ENCODE peak calls at places on chromosomes 4 and X, in five cellular contexts. E is H1, N is K562, X is GM12878, Y is HepG2. K is an unnamed sample.

GRCh38 chrX:24498181-24498580 is 33.1 kb downstream of the PDK3 start:
- DNase-seq in E (no peak), N (no peak), X (no peak), Y (peak), K (no peak)

GRCh38 chrX:143621276-143621675 is 14.6 kb downstream of the SLITRK4 start:
- DNase-seq in E (no peak), N (no peak), X (no peak), Y (no peak), K (no peak)

GRCh38 chr4:159698336-159698735 is 595.5 kb downstream of the RAPGEF2 start:
- DNase-seq in E (no peak), N (no peak), X (no peak), Y (no peak), K (no peak)

GRCh38 chr4:77773101-77773500 is 46.1 kb downstream of the CNOT6L start:
- DNase-seq in E (no peak), N (no peak), X (no peak), Y (no peak), K (no peak)

GRCh38 chr4:158722291-158722916 is 792 bp downstream of the PPID start:
- DNase-seq in E (no peak), N (peak), X (peak), Y (peak), K (no peak)

GRCh38 chr4:41144812-41145211 is 69.5 kb downstream of the APBB2 start:
- DNase-seq in E (no peak), N (no peak), X (no peak), Y (peak), K (no peak)

GRCh38 chr4:177047070-177047850 is 254.5 kb upstream of the VEGFC start:
- DNase-seq in E (no peak), N (peak), X (no peak), Y (peak), K (peak)

GRCh38 chrX:150906694-150907093 is 8.2 kb upstream of the CD99L2 start:
- DNase-seq in E (no peak), N (no peak), X (no peak), Y (no peak), K (no peak)

GRCh38 chr4:125313497-125313896 is 1.3 kb upstream of the FAT4 start:
- DNase-seq in E (no peak), N (peak), X (no peak), Y (peak), K (peak)

GRCh38 chr4:80014531-80014930 is 58.5 kb downstream of the ANTXR2 start:
- DNase-seq in E (no peak), N (no peak), X (no peak), Y (no peak), K (no peak)

GRCh38 chr4:138188406-138189084 is 53.6 kb downstream of the SLC7A11 start:
- DNase-seq in E (no peak), N (no peak), X (no peak), Y (no peak), K (no peak)
- TF ChIP-seq SRF in E (no peak), N (no peak), X (no peak), Y (no peak), K (no peak)

GRCh38 chrX:71992711-71993110 is 82.1 kb downstream of the NHSL2 start:
- DNase-seq in E (no peak), N (no peak), X (no peak), Y (no peak), K (no peak)
- TF ChIP-seq SRF in E (no peak), N (no peak), X (no peak), Y (no peak), K (no peak)

GRCh38 chr4:4412661-4413372 is 25.9 kb downstream of the NSG1 start:
- DNase-seq in E (no peak), N (no peak), X (no peak), Y (no peak), K (no peak)

GRCh38 chr4:4413373-4413725 is 26.4 kb downstream of the NSG1 start:
- DNase-seq in E (no peak), N (no peak), X (no peak), Y (no peak), K (no peak)

GRCh38 chr4:4410271-4410670 is 23.4 kb downstream of the NSG1 start:
- DNase-seq in E (no peak), N (no peak), X (no peak), Y (no peak), K (no peak)

GRCh38 chr4:4413806-4414205 is 26.9 kb downstream of the NSG1 start:
- DNase-seq in E (no peak), N (no peak), X (no peak), Y (no peak), K (no peak)

DNA sequence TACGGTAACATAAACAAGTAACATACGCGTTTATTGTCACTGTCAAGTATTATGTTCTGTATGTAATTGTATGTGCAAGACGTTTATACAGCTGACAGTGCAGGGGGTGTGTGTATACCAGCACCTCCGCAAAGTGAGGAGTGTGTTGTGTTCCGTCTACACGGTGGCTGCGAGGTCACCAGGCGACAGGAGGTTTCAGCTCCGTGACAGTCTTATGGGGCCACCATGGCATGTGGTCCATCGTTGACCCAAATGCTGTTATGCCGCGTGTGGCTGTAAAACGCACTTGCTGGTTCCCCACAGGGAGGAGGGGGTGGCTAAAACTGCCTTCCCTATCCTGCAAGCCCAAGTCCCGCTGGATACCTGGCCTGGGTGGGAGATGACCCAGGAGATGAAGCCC is 25.0 kb downstream of the NSG1 start:
- DNase-seq in E (no peak), N (no peak), X (no peak), Y (no peak), K (no peak)
- TF ChIP-seq SRF in E (no peak), N (no peak), X (no peak), Y (no peak), K (no peak)

GRCh38 chr4:118775405-118775804 is 60.5 kb downstream of the SEC24D start:
- DNase-seq in E (no peak), N (no peak), X (no peak), Y (no peak), K (no peak)

GRCh38 chr4:118773082-118773792 is 62.7 kb downstream of the SEC24D start:
- DNase-seq in E (no peak), N (no peak), X (no peak), Y (no peak), K (no peak)

GRCh38 chr4:118774321-118774720 is 61.6 kb downstream of the SEC24D start:
- DNase-seq in E (no peak), N (no peak), X (no peak), Y (no peak), K (no peak)

GRCh38 chr4:118774989-118775388 is 60.9 kb downstream of the SEC24D start:
- DNase-seq in E (no peak), N (no peak), X (no peak), Y (no peak), K (no peak)

GRCh38 chr4:118776166-118776954 is 59.6 kb downstream of the SEC24D start:
- DNase-seq in E (no peak), N (no peak), X (no peak), Y (no peak), K (no peak)
- TF ChIP-seq SRF in E (no peak), N (no peak), X (no peak), Y (no peak), K (no peak)

GRCh38 chr4:8284391-8284790 is 14.8 kb downstream of the HTRA3 start:
- DNase-seq in E (no peak), N (no peak), X (no peak), Y (no peak), K (no peak)
- TF ChIP-seq SRF in E (no peak), N (no peak), X (no peak), Y (no peak), K (no peak)

GRCh38 chr4:138262058-138262838 is 20.1 kb upstream of the SLC7A11 start:
- DNase-seq in E (no peak), N (no peak), X (no peak), Y (no peak), K (no peak)

GRCh38 chr4:138266948-138267347 is 24.8 kb upstream of the SLC7A11 start:
- DNase-seq in E (no peak), N (no peak), X (no peak), Y (peak), K (no peak)

GRCh38 chr4:138259296-138259695 is 17.1 kb upstream of the SLC7A11 start:
- DNase-seq in E (no peak), N (no peak), X (no peak), Y (no peak), K (no peak)

GRCh38 chr4:138259801-138260200 is 17.7 kb upstream of the SLC7A11 start:
- DNase-seq in E (no peak), N (no peak), X (no peak), Y (no peak), K (peak)

GRCh38 chr4:138263438-138263837 is 21.3 kb upstream of the SLC7A11 start:
- DNase-seq in E (no peak), N (no peak), X (no peak), Y (no peak), K (no peak)
- TF ChIP-seq SRF in E (no peak), N (no peak), X (no peak), Y (no peak), K (no peak)

DNA sequence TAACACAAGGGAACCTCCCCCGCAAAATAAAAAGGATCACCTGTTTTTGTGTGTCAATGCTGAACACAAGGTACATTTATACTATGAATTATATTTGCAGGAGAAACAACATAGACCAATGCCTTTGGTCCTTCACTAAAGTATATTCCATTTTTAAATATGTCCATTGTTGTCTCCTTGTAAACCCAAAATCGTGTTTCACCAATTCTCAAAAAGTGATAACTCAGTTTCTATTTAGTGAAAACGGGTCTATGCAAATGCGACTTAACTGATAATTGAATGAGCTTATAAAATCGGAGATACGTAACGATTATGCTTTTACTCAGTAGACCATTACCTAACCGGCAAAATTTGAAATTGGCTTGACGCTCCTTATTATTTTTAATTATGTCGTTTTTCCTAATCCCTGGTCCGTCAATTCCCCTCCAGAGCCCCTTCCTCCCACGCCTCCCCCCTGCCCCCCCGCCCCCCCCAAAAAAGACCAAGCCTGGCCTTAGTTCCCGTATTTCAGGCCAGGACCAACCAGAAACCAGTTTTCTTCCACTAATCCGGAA is 2.0 kb downstream of the BRWD3 start:
- DNase-seq in E (no peak), N (peak), X (no peak), Y (no peak), K (no peak)
- TF ChIP-seq SRF in E (no peak), N (no peak), X (no peak), Y (no peak), K (no peak)

DNA sequence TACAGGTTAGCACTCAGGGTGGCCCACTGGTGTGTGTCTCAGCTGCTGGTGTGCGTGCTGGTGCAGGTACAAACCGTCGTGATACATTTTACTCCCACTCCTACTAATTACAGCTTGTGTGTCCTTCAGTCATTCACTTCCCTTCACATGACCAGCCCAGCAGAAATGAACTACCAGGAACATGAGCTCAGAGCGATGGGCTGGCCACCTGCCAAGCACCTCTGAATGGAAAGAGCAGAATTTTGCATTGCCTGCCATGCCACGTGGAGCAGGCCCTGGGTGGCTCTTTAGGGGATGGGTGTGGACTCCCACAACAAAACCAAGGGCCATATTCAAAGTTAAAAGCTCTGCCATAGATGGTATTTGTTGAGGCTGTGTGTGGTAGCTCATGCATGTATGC is 58.9 kb upstream of the PGM2 start:
- DNase-seq in E (no peak), N (no peak), X (no peak), Y (peak), K (no peak)
- TF ChIP-seq SRF in E (no peak), N (no peak), X (no peak), Y (no peak), K (no peak)